ENCODE peak calls at places on chromosomes 5 and 9, in ten cellular contexts. U is heart left ventricle, Q is heart right ventricle, O is endothelial cell of umbilical vein, A is lung, C is NT2/D1, V is thyroid gland, P is transverse colon, X is IMR-90, L is body of pancreas. J is an unnamed sample. For H3K9me3, the result is how much of the 10 kb centered on the place peaks cover.

GRCh38 chr9:26973989-26974388 is 17.8 kb downstream of the IFT74 start:
- DNase-seq in U (no peak), Q (no peak), O (no peak), A (no peak), C (no peak), V (no peak), P (no peak), X (no peak), L (no peak), J (no peak)

GRCh38 chr5:133696782-133697507 is 84.6 kb upstream of the FSTL4 start:
- DNase-seq in U (no peak), Q (no peak), O (no peak), A (no peak), C (no peak), V (no peak), P (no peak), X (no peak), L (no peak), J (no peak)

GRCh38 chr9:94139672-94140417 is 55.6 kb downstream of the PTPDC1 start:
- DNase-seq in U (peak), Q (peak), O (peak), A (peak), C (no peak), V (peak), P (peak), X (peak), L (peak), J (no peak)

GRCh38 chr9:136086951-136087740 is 7.9 kb downstream of the NACC2 start:
- DNase-seq in U (no peak), Q (no peak), O (no peak), A (no peak), C (no peak), V (no peak), P (no peak), X (no peak), L (no peak), J (no peak)

GRCh38 chr5:107068782-107069181 is 602.0 kb downstream of the EFNA5 start:
- DNase-seq in U (no peak), Q (no peak), O (no peak), A (no peak), C (no peak), V (no peak), P (no peak), X (no peak), L (no peak), J (no peak)

GRCh38 chr5:91272858-91273257 is 110.3 kb downstream of the ARRDC3 start:
- DNase-seq in U (no peak), Q (no peak), O (no peak), A (no peak), C (no peak), V (no peak), P (no peak), X (peak), L (no peak), J (no peak)

GRCh38 chr5:86679529-86679928 is 61.8 kb downstream of the COX7C start:
- DNase-seq in U (peak), Q (peak), O (peak), A (peak), C (peak), V (peak), P (no peak), X (peak), L (peak), J (no peak)

GRCh38 chr5:97554992-97555981 is 372.2 kb upstream of the RIOK2 start:
- DNase-seq in U (no peak), Q (no peak), O (no peak), A (no peak), C (no peak), V (no peak), P (no peak), X (peak), L (no peak), J (no peak)

GRCh38 chr9:89447416-89447815 is 50.5 kb downstream of the SEMA4D start:
- DNase-seq in U (no peak), Q (no peak), O (no peak), A (no peak), C (no peak), V (no peak), P (no peak), X (no peak), L (no peak), J (no peak)

GRCh38 chr9:98351370-98351769 is 95.9 kb upstream of the TBC1D2 start:
- DNase-seq in U (no peak), Q (no peak), O (no peak), A (no peak), C (no peak), V (no peak), P (no peak), X (no peak), L (no peak), J (no peak)

GRCh38 chr9:129482521-129483466 is 138.1 kb downstream of the C9orf50 start:
- DNase-seq in U (peak), Q (peak), O (peak), A (peak), C (no peak), V (peak), P (peak), X (peak), L (peak), J (peak)

GRCh38 chr5:155987261-155987810 is 339.6 kb upstream of the SGCD start:
- DNase-seq in U (no peak), Q (no peak), O (no peak), A (no peak), C (no peak), V (no peak), P (no peak), X (no peak), L (no peak), J (no peak)

GRCh38 chr5:36526537-36526936 is 79.9 kb upstream of the SLC1A3 start:
- DNase-seq in U (no peak), Q (no peak), O (no peak), A (no peak), C (no peak), V (no peak), P (no peak), X (no peak), L (no peak), J (no peak)

GRCh38 chr9:114851301-114851700 is 45.5 kb upstream of the TNFSF15 start:
- DNase-seq in U (no peak), Q (no peak), O (no peak), A (no peak), C (no peak), V (no peak), P (no peak), X (no peak), L (no peak), J (no peak)

GRCh38 chr9:92654481-92655301 is 15.2 kb downstream of the IPPK start:
- DNase-seq in U (no peak), Q (no peak), O (no peak), A (no peak), C (no peak), V (no peak), P (no peak), X (no peak), L (no peak), J (no peak)

GRCh38 chr9:76605271-76605670 is 146.3 kb downstream of the GCNT1 start:
- DNase-seq in U (no peak), Q (no peak), O (no peak), A (no peak), C (no peak), V (no peak), P (no peak), X (no peak), L (no peak), J (no peak)

GRCh38 chr9:69811329-69811989 is 9.2 kb upstream of the CFAP95 start:
- DNase-seq in U (no peak), Q (no peak), O (no peak), A (no peak), C (no peak), V (no peak), P (no peak), X (no peak), L (no peak), J (no peak)

GRCh38 chr9:115369322-115369957 is 251.5 kb upstream of the TNC start:
- DNase-seq in U (peak), Q (peak), O (no peak), A (no peak), C (no peak), V (no peak), P (no peak), X (peak), L (no peak), J (no peak)

GRCh38 chr5:58188287-58188651 is 271.6 kb downstream of the PLK2 start:
- DNase-seq in U (no peak), Q (no peak), O (peak), A (no peak), C (no peak), V (peak), P (no peak), X (peak), L (no peak), J (no peak)

GRCh38 chr9:12680341-12680740 is 12.8 kb upstream of the TYRP1 start:
- DNase-seq in U (no peak), Q (no peak), O (peak), A (no peak), C (peak), V (no peak), P (no peak), X (peak), L (no peak), J (no peak)

GRCh38 chr5:132065351-132065937 is 5.0 kb downstream of the IL3 start:
- DNase-seq in U (peak), Q (peak), O (peak), A (peak), C (peak), V (peak), P (peak), X (peak), L (peak), J (peak)

GRCh38 chr9:114503009-114503408 is 2.3 kb downstream of the WHRN start:
- DNase-seq in U (no peak), Q (no peak), O (no peak), A (no peak), C (no peak), V (peak), P (no peak), X (no peak), L (peak), J (no peak)

GRCh38 chr9:135591491-135592330 is 30.2 kb downstream of the PAEP start:
- DNase-seq in U (no peak), Q (no peak), O (no peak), A (no peak), C (no peak), V (no peak), P (no peak), X (no peak), L (no peak), J (no peak)

GRCh38 chr5:169805527-169805934 is 168.5 kb downstream of the DOCK2 start:
- DNase-seq in U (no peak), Q (no peak), O (no peak), A (no peak), C (no peak), V (no peak), P (no peak), X (peak), L (no peak), J (no peak)

GRCh38 chr5:56615750-56616149 is 199.6 kb upstream of the MAP3K1 start:
- DNase-seq in U (no peak), Q (peak), O (peak), A (no peak), C (no peak), V (peak), P (no peak), X (peak), L (no peak), J (no peak)

GRCh38 chr9:131334568-131335105 is 45.1 kb downstream of the PLPP7 start:
- DNase-seq in U (peak), Q (peak), O (peak), A (no peak), C (no peak), V (no peak), P (no peak), X (peak), L (no peak), J (no peak)

GRCh38 chr9:138022121-138022741 is 144.6 kb downstream of the CACNA1B start:
- DNase-seq in U (no peak), Q (no peak), O (no peak), A (peak), C (peak), V (peak), P (no peak), X (no peak), L (peak), J (no peak)

DNA sequence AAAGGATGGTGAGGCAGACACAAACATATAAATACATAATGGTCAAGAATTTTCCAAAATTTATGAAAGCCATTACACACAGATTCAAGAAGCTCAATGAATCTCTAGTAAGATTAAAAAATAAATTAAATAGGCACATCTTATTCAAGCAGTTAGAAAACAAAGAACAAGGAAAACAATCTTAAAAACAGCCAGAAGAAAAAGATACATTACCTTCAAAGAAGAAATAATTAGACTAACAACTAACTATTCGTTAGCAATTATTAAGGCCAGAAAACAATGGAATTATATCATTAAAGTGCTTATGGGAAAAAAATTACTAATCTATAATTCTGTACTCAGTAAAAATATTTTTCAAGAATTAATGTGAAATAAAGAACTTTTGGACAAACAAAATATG is 593.1 kb downstream of the EBF1 start:
- DNase-seq in U (no peak), Q (no peak), O (no peak), A (no peak), C (no peak), V (no peak), P (no peak), X (no peak), L (no peak), J (no peak)
- H3K9me3 ChIP-seq in U (under half), Q (under half), O (under half), A (under half), C (under half), V (under half), P (under half), X (under half), L (under half), J (under half)

GRCh38 chr5:12125895-12126294 is 221.6 kb upstream of the CTNND2 start:
- DNase-seq in U (no peak), Q (no peak), O (no peak), A (no peak), C (no peak), V (no peak), P (no peak), X (no peak), L (no peak), J (no peak)
- H3K9me3 ChIP-seq in U (under half), Q (under half), O (under half), A (under half), C (under half), V (under half), P (under half), X (under half), L (under half), J (under half)

DNA sequence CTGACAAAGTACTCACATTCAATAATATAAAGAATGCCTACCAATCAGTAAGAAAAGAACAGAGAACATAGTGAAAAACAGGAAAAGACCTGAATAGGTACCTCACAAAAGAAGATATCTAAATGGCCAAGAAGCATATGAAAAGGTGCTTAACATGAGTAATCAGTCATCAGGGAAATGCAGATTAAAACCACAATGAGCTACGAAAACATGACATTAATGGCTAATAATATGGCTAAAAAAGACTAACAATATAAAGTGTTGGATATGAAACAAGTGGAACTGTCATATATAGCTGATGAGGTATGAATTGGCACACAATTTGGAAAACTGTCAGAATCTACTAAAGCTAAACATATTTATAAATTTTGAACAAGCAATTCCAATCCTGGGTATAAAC is 18.9 kb downstream of the DENND1A start:
- DNase-seq in U (no peak), Q (no peak), O (no peak), A (no peak), C (no peak), V (no peak), P (no peak), X (no peak), L (no peak), J (no peak)
- H3K9me3 ChIP-seq in U (under half), Q (under half), O (under half), A (under half), C (under half), V (under half), P (under half), X (under half), L (under half), J (under half)

GRCh38 chr5:152811985-152812384 is 406.9 kb upstream of the NMUR2 start:
- DNase-seq in U (no peak), Q (no peak), O (no peak), A (no peak), C (no peak), V (no peak), P (no peak), X (no peak), L (no peak), J (no peak)
- H3K9me3 ChIP-seq in U (under half), Q (under half), O (under half), A (under half), C (under half), V (under half), P (under half), X (under half), L (under half), J (under half)

DNA sequence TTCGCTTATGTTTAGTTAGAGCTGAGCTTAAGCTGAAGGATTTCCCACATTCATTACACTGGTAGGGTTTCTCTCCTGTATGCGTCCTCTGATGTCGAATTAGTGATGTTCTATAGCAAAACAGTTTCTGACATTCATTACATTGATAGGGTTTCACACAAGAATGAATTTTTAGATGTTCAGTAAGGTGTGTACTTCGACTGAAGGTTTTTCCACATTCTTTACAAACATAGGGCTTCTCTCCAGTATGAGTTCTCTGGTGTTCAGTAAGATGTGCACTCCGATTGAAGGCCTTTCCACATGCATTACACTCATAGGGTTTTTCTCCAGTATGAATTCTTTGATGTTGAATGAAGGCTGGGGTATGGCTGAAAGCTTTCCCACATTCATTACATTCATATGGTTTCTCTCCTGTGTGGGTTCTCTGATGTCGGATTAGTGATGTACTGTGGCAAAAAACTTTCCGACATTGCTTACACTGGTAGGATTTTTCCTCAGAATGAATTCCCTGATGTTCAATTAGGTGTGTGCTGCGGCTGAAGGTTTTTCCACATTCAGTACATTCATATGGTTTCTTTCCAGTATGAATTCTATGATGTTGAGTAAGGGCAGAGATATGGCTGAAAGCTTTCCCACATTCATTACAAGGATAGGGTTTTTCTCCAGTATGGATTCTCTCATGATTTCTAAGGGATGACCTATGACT is 14.6 kb downstream of the ZNF883 start:
- DNase-seq in U (no peak), Q (no peak), O (no peak), A (no peak), C (no peak), V (no peak), P (no peak), X (no peak), L (no peak), J (no peak)
- H3K9me3 ChIP-seq in U (half or more), Q (half or more), O (under half), A (under half), C (half or more), V (under half), P (half or more), X (under half), L (half or more), J (under half)

GRCh38 chr9:88398016-88398415 is 9.8 kb downstream of the SPIN1 start:
- DNase-seq in U (no peak), Q (no peak), O (no peak), A (no peak), C (no peak), V (no peak), P (no peak), X (no peak), L (no peak), J (no peak)

GRCh38 chr9:88392549-88392948 is 4.3 kb downstream of the SPIN1 start:
- DNase-seq in U (no peak), Q (no peak), O (no peak), A (no peak), C (no peak), V (no peak), P (no peak), X (no peak), L (no peak), J (no peak)

GRCh38 chr9:88400021-88400420 is 11.8 kb downstream of the SPIN1 start:
- DNase-seq in U (no peak), Q (no peak), O (no peak), A (no peak), C (no peak), V (no peak), P (no peak), X (peak), L (no peak), J (no peak)

GRCh38 chr9:88396836-88397577 is 8.8 kb downstream of the SPIN1 start:
- DNase-seq in U (no peak), Q (no peak), O (peak), A (no peak), C (no peak), V (no peak), P (no peak), X (peak), L (no peak), J (no peak)
- H3K9me3 ChIP-seq in U (under half), Q (under half), O (under half), A (under half), C (under half), V (under half), P (under half), X (under half), L (under half), J (under half)

GRCh38 chr9:11190719-11191118 is 577.9 kb upstream of the PTPRD start:
- DNase-seq in U (no peak), Q (no peak), O (no peak), A (no peak), C (no peak), V (no peak), P (no peak), X (no peak), L (no peak), J (no peak)
- H3K9me3 ChIP-seq in U (under half), Q (under half), O (under half), A (under half), C (under half), V (under half), P (under half), X (under half), L (under half), J (under half)

J was measured in T-helper 17 cell.